ENCODE peak calls at places on chromosomes 13 and 19, in four cellular contexts. A, S, N and O are unnamed samples.

GRCh38 chr13:53137777-53138176 is 109.2 kb downstream of the OLFM4 start:
- DNase-seq in A (no peak), S (no peak), N (no peak), O (no peak)

GRCh38 chr19:7868671-7869452 is 5.3 kb downstream of the PRR36 start:
- DNase-seq in S (no peak), N (peak), A (peak), O (peak)

GRCh38 chr19:43636121-43636683 is 3.4 kb downstream of the CADM4 start:
- DNase-seq in A (no peak), N (no peak), S (no peak), O (no peak)

GRCh38 chr13:44402902-44403719 is 29.5 kb downstream of the SERP2 start:
- DNase-seq in S (no peak), A (no peak), N (no peak), O (peak)

GRCh38 chr19:41409288-41409687 is 11.7 kb downstream of the BCKDHA start:
- DNase-seq in A (no peak), N (no peak), S (no peak), O (peak)

GRCh38 chr13:113354831-113355610 is 8.9 kb downstream of the GRTP1 start:
- DNase-seq in N (peak), S (no peak), A (no peak), O (no peak)

GRCh38 chr13:44934724-44935123 is 54.5 kb downstream of the NUFIP1 start:
- DNase-seq in A (no peak), N (no peak), S (no peak), O (no peak)

GRCh38 chr13:34627905-34628682 is 314.0 kb upstream of the NBEA start:
- DNase-seq in N (no peak), S (no peak), A (no peak), O (no peak)

GRCh38 chr13:44191504-44192171 is 182.0 kb upstream of the SERP2 start:
- DNase-seq in A (peak), S (peak), N (no peak), O (no peak)

GRCh38 chr19:6730153-6730804 is 7.1 kb downstream of the GPR108 start:
- DNase-seq in A (peak), S (no peak), N (peak), O (peak)

GRCh38 chr13:74869846-74870245 is 612.1 kb downstream of the TBC1D4 start:
- DNase-seq in A (no peak), N (no peak), S (no peak), O (no peak)

GRCh38 chr19:15404097-15404779 is 14.6 kb downstream of the AKAP8L start:
- DNase-seq in S (no peak), A (no peak), N (no peak), O (no peak)

GRCh38 chr19:55161571-55162322 is 4.2 kb upstream of the TNNI3 start:
- DNase-seq in S (no peak), A (no peak), N (no peak), O (peak)

GRCh38 chr19:8569066-8569761 is 8.0 kb downstream of the MYO1F start:
- DNase-seq in N (no peak), A (no peak), S (peak), O (no peak)

GRCh38 chr19:1621574-1621973 is 16.3 kb upstream of the UQCR11 start:
- DNase-seq in S (no peak), N (no peak), A (no peak), O (peak)

GRCh38 chr13:107157272-107157671 is 589.3 kb upstream of the ARGLU1 start:
- DNase-seq in S (no peak), A (no peak), N (no peak), O (no peak)

GRCh38 chr19:47057328-47057727 is 8.9 kb upstream of the TMEM160 start:
- DNase-seq in S (no peak), N (no peak), A (no peak), O (no peak)

GRCh38 chr13:79385694-79386093 is 20.4 kb downstream of the RBM26 start:
- DNase-seq in N (no peak), S (no peak), A (no peak), O (no peak)

GRCh38 chr13:35723061-35723461 is 246.6 kb upstream of the MAB21L1 start:
- DNase-seq in N (no peak), S (no peak), A (no peak), O (no peak)

GRCh38 chr13:77034883-77035282 is 7.9 kb upstream of the FBXL3 start:
- DNase-seq in S (no peak), A (no peak), N (no peak), O (no peak)

GRCh38 chr13:78241278-78241919 is 322.8 kb upstream of the EDNRB start:
- DNase-seq in N (peak), A (peak), S (no peak), O (no peak)

GRCh38 chr19:1650627-1651009 is 1.8 kb downstream of the TCF3 start:
- DNase-seq in A (peak), S (no peak), N (no peak), O (peak)

GRCh38 chr13:37134411-37135041 is 29.1 kb upstream of the CSNK1A1L start:
- DNase-seq in N (no peak), S (no peak), A (no peak), O (no peak)

GRCh38 chr19:36686365-36687213 is 823 bp upstream of the ZNF567 start:
- DNase-seq in S (no peak), A (no peak), N (no peak), O (peak)

GRCh38 chr13:51249767-51250741 is 27.9 kb downstream of the FAM124A start:
- DNase-seq in N (no peak), A (peak), S (no peak), O (peak)

GRCh38 chr19:10132848-10133350 is 13.2 kb upstream of the EIF3G start:
- DNase-seq in S (no peak), N (no peak), A (no peak), O (no peak)

GRCh38 chr13:40130871-40131636 is 475.6 kb downstream of the COG6 start:
- DNase-seq in N (no peak), A (no peak), S (no peak), O (no peak)

GRCh38 chr13:44276061-44276460 is 97.6 kb upstream of the SERP2 start:
- DNase-seq in A (no peak), N (no peak), S (no peak), O (no peak)

GRCh38 chr13:21676611-21677021 is 5.7 kb downstream of the FGF9 start:
- DNase-seq in A (peak), N (peak), S (no peak), O (peak)

GRCh38 chr13:61685683-61686013 is 270.0 kb upstream of the PCDH20 start:
- DNase-seq in A (peak), S (no peak), N (no peak), O (no peak)

GRCh38 chr19:30178721-30179402 is 193.3 kb upstream of the ZNF536 start:
- DNase-seq in S (no peak), N (no peak), A (no peak), O (no peak)

GRCh38 chr13:45847554-45848224 is 3.9 kb downstream of the SIAH3 start:
- DNase-seq in S (no peak), N (no peak), A (no peak), O (no peak)

GRCh38 chr13:38308736-38309135 is 40.9 kb upstream of the UFM1 start:
- DNase-seq in A (no peak), S (no peak), N (no peak), O (no peak)

GRCh38 chr13:36275190-36276002 is 22.2 kb downstream of the CCDC169 start:
- DNase-seq in N (no peak), A (peak), S (no peak), O (no peak)

GRCh38 chr13:81140675-81141074 is 799.7 kb upstream of the SPRY2 start:
- DNase-seq in S (no peak), A (no peak), N (no peak), O (no peak)

GRCh38 chr19:13165091-13165997 is 15.1 kb downstream of the IER2 start:
- DNase-seq in S (no peak), A (no peak), N (no peak), O (no peak)

GRCh38 chr19:13171146-13171545 is 20.9 kb downstream of the IER2 start:
- DNase-seq in N (no peak), S (no peak), A (no peak), O (no peak)

GRCh38 chr19:13173129-13173737 is 23.0 kb downstream of the IER2 start:
- DNase-seq in N (no peak), S (no peak), A (no peak), O (no peak)

GRCh38 chr19:13172335-13173128 is 22.3 kb downstream of the IER2 start:
- DNase-seq in N (peak), A (peak), S (peak), O (peak)

DNA sequence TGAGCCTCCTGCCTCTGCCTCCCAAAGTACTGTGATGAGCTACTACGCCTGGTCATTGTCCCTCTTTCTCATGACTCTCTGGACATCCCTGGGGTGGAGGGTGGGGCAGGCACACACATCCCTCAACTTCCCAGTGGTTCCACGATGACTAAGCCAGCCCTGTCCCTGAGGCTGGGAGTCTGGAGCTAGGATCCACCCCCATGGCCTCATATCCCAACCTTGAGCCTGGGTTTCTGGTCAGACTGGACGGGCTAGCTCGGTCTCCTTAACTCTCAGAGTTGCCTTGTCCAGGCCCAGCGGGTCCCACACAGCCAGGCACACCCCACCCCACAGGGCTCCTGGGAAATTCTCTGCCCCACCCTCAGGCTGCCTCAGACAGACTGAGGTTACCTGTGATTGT is 19.6 kb downstream of the IER2 start:
- DNase-seq in N (no peak), S (no peak), A (no peak), O (no peak)
- H3K27ac ChIP-seq in N (peak), S (no peak), A (no peak), O (peak)

GRCh38 chr13:33110713-33111413 is 94.6 kb downstream of the KL start:
- DNase-seq in S (peak), N (no peak), A (no peak), O (no peak)

GRCh38 chr13:33110386-33110712 is 94.1 kb downstream of the KL start:
- DNase-seq in A (no peak), S (no peak), N (no peak), O (no peak)

GRCh38 chr13:33109319-33109718 is 93.1 kb downstream of the KL start:
- DNase-seq in S (no peak), A (no peak), N (no peak), O (no peak)

GRCh38 chr13:33108620-33109019 is 92.4 kb downstream of the KL start:
- DNase-seq in N (no peak), S (no peak), A (no peak), O (no peak)

DNA sequence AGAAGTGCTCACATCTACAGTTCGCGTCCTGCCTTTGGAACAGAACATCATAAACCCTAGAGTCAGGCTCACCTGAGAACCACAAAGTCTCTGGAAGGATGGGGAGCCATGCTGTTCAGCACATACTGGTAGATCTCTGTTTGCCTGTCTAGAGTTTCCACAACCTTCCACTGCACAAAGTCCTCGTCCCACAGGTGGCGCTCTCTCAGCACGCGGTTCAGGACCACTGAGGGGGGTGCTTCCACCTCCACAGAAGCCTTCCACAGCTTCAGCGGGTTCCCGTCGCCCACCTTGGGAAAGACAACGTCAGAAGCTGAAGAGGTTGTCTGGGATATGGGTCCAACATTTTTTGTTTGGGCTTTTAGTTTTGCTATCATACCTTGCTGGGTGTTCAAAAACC is 93.6 kb downstream of the KL start:
- DNase-seq in A (no peak), S (no peak), N (no peak), O (no peak)
- TF ChIP-seq CTCF in A (peak), S (no peak), N (no peak), O (no peak)

GRCh38 chr19:2850256-2850925 is 9.1 kb downstream of the ZNF555 start:
- DNase-seq in S (no peak), A (no peak), N (no peak), O (no peak)

GRCh38 chr19:2856457-2857055 is 10.6 kb upstream of the ZNF556 start:
- DNase-seq in N (no peak), S (no peak), A (no peak), O (no peak)

GRCh38 chr19:2854849-2855248 is 12.3 kb upstream of the ZNF556 start:
- DNase-seq in N (no peak), A (no peak), S (no peak), O (no peak)

GRCh38 chr19:2852598-2852997 is 11.3 kb downstream of the ZNF555 start:
- DNase-seq in A (no peak), N (no peak), S (no peak), O (no peak)

GRCh38 chr19:2853015-2853606 is 11.8 kb downstream of the ZNF555 start:
- DNase-seq in N (no peak), A (no peak), S (no peak), O (no peak)
- H3K4me3 ChIP-seq in N (no peak), A (no peak), S (no peak), O (no peak)

DNA sequence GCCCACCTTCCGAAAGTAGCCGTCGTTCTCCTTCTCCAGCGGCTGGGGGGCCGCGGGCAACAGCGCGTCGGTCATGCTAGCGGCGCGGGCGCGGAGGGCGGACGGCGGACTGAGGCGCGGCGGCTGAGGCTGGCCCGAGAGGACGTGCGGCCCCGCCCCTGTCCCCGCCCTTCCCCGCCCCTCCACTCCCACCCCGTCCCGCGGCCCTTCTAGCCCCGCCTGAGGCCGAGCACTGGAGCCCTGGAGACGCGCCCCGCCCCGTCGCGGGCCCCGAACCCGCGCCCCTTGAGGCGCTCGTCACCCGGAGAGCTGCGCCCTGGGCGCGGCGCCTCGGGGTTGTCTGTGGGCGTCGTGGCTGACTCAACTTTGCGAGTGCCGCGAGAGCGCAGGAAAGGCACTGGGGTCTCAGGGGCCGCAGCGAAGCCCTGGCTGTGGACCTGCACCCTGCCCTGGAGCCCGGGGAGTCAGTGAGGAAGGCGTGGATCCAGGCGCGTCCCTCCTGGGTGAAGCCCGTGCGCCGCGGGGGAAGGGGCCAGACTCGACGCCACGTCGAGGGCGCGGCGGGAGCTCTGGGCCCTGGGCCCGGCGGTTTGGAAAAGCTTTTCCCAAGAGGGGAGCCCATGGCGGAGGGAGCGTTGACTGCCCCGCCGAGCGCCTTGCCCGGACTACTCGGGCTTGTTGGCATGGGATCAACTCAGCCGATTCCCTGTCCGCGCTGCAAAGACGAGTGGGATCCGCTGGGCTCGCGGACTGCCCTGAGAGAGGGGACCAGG is at the start of gene RHPN2:
- DNase-seq in N (peak), A (peak), S (no peak), O (peak)
- H3K27ac ChIP-seq in N (no peak), A (no peak), S (peak), O (peak)

DNA sequence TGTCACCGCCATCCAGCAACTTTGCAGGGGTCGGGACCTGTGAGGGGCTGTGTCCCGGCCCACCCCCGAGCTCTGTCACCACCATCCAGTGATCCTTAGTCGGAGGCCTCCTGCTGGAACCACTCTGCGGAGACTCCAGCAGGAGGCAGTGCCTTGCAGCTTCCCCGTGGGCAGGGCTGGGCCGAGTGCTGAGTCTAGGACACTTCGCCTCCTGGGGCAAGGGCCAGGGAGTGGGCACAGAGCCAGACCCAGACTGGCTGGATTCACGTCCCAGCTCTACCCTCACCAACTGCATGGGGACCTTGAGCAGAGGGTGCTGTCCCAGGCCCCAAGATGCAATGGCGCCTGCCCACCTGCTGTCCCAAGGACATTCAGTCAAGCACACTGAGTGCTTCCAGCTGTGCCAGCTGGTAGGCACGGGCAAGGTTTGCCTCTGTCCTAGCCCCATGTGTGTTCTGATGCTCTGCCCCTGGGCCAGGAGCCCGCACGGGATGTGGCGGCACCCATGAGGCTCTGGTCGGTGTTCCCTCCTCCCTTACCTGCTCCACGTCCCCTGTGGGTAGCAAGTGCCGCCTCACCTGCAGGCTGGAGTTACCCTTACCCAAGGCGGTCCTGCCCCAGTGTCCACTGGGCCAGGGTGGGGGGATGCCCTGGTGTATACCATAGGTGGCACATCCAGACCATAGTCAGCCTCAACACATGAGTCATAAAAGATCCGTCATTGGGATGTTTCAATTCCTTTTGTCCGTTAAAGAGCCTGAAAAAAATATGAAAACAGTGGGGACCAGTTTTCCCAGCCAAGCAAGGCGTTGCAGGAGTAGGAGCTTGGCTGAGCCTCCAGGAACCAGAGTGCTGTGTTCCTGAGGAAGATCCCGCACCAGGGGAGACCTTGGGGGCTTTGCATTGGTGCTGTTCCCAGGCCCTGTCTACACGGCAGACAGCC is 7.4 kb downstream of the FZR1 start:
- DNase-seq in A (no peak), N (no peak), S (no peak), O (peak)
- TF ChIP-seq CTCF in A (no peak), N (no peak), S (no peak), O (no peak)

GRCh38 chr19:18932216-18932841 is 8.7 kb downstream of the HOMER3 start:
- DNase-seq in A (peak), S (no peak), N (peak), O (peak)
- H3K4me3 ChIP-seq in A (no peak), S (no peak), N (no peak), O (no peak)

DNA sequence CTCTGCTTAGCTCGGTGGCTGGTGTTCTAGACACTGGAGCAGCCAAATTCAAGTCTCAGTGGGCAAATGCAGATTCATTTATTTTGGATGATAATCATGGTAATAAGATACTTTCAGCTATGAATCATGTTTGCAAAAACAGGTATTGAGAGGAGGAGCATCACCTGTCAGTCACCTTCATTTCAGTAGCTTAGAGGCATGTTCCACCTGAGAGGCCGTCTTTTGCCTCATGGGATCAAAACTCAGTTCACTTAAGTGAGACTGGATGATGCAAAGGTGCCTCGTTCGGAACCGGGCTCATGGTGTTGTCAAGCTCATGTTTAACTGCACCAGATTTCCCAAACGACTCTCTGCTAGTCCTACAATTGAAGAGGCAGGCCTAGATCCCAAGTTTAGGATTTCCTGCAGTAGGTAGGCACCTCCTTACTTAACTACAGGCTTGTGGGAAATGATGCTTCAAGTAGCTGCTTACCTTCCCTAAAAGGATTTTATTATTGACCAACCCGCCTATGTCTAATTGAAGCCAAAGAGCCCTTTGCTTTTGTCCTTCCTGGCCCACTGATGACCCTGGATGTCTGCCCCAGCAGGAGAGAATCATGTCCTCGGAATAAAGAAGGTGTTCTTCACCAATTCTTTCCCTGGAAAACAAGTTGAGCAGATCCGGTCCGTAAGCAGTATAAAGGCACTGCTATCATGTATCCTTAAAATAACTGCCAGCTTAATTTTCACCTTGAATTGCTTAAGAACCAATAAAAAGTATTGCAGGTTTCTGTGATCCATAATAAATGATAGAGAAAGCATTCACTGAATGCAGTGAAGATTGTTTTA is 60.0 kb downstream of the ZAR1L start:
- DNase-seq in A (no peak), N (no peak), S (no peak), O (no peak)
- H3K27ac ChIP-seq in A (no peak), N (peak), S (peak), O (no peak)

GRCh38 chr19:49056101-49056901 is 1.2 kb downstream of the CGB7 start:
- DNase-seq in A (peak), N (peak), S (no peak), O (peak)
- TF ChIP-seq CTCF in A (peak), N (peak), S (peak), O (no peak)

GRCh38 chr13:102825921-102826706 is 19.7 kb upstream of the ERCC5 start:
- DNase-seq in S (no peak), N (no peak), A (no peak), O (no peak)

GRCh38 chr13:102830646-102831045 is 15.2 kb upstream of the ERCC5 start:
- DNase-seq in S (no peak), A (no peak), N (no peak), O (no peak)

GRCh38 chr13:102825400-102825799 is 20.4 kb upstream of the ERCC5 start:
- DNase-seq in A (no peak), S (no peak), N (no peak), O (no peak)
- H3K4me3 ChIP-seq in A (no peak), S (no peak), N (no peak), O (no peak)